ENCODE peak calls at places on chromosomes 4 and X, in five cellular contexts. K is IMR-90, A is K562, D is HepG2, P is GM12878. R is an unnamed sample.

GRCh38 chr4:187478292-187479205 is 517.0 kb upstream of the ZFP42 start:
- DNase-seq in K (peak), P (no peak), D (no peak), A (no peak), R (no peak)

GRCh38 chr4:72357908-72358307 is 211.1 kb downstream of the ADAMTS3 start:
- DNase-seq in D (no peak), A (no peak), P (no peak), K (no peak), R (no peak)

GRCh38 chrX:151702021-151702714 is 6.9 kb downstream of the PRRG3 start:
- DNase-seq in A (no peak), D (no peak), P (no peak), K (no peak), R (no peak)

GRCh38 chrX:68728186-68728585 is 80.7 kb downstream of the STARD8 start:
- DNase-seq in A (no peak), D (no peak), P (no peak), K (no peak), R (no peak)

GRCh38 chr4:163484906-163485305 is 9.6 kb upstream of the TMA16 start:
- DNase-seq in P (no peak), K (peak), A (peak), D (peak), R (peak)

GRCh38 chr4:182604161-182604591 is 313.0 kb downstream of the DCTD start:
- DNase-seq in K (peak), A (no peak), P (no peak), D (no peak), R (no peak)

GRCh38 chr4:133565379-133565778 is 416.3 kb downstream of the PCDH10 start:
- DNase-seq in D (no peak), P (no peak), A (no peak), K (peak), R (peak)

GRCh38 chr4:113052379-113052951 is 3.0 kb downstream of the ANK2 start:
- DNase-seq in P (peak), K (peak), A (no peak), D (no peak), R (no peak)

GRCh38 chr4:41177016-41177415 is 37.3 kb downstream of the APBB2 start:
- DNase-seq in K (peak), P (no peak), A (no peak), D (peak), R (peak)

GRCh38 chrX:119237526-119238035 is 1.5 kb downstream of the PGRMC1 start:
- DNase-seq in K (no peak), P (no peak), D (no peak), A (no peak), R (no peak)

GRCh38 chr4:7398104-7398423 is 36.7 kb downstream of the PSAPL1 start:
- DNase-seq in A (no peak), K (peak), P (no peak), D (no peak), R (no peak)

GRCh38 chr4:101806914-101807313 is 16.4 kb downstream of the BANK1 start:
- DNase-seq in A (no peak), K (no peak), D (no peak), P (peak), R (peak)

GRCh38 chr4:158094413-158095110 is 78.3 kb downstream of the GASK1B start:
- DNase-seq in D (peak), A (no peak), P (no peak), K (peak), R (peak)

GRCh38 chr4:124936427-124936826 is 223.9 kb upstream of the ANKRD50 start:
- DNase-seq in D (no peak), A (no peak), P (no peak), K (peak), R (no peak)

GRCh38 chrX:74351760-74352159 is 47.8 kb downstream of the ZCCHC13 start:
- DNase-seq in D (no peak), K (peak), A (peak), P (no peak), R (no peak)

GRCh38 chrX:110563276-110563675 is 204.6 kb downstream of the RTL9 start:
- DNase-seq in K (no peak), P (no peak), D (no peak), A (no peak), R (no peak)

GRCh38 chrX:4547218-4547836 is 833.9 kb upstream of the PRKX start:
- DNase-seq in P (peak), D (peak), A (peak), K (peak), R (peak)

GRCh38 chr4:89586318-89586717 is 250.6 kb downstream of the SNCA start:
- DNase-seq in K (no peak), P (no peak), D (no peak), A (no peak), R (no peak)

GRCh38 chr4:3871181-3871852 is 105.1 kb downstream of the ADRA2C start:
- DNase-seq in K (no peak), D (no peak), P (no peak), A (no peak), R (no peak)

GRCh38 chr4:150962245-150962644 is 52.8 kb downstream of the LRBA start:
- DNase-seq in D (no peak), A (no peak), K (peak), P (no peak), R (no peak)

GRCh38 chr4:89307446-89308160 is at the start of gene GPRIN3:
- DNase-seq in K (no peak), A (no peak), D (no peak), P (no peak), R (no peak)

DNA sequence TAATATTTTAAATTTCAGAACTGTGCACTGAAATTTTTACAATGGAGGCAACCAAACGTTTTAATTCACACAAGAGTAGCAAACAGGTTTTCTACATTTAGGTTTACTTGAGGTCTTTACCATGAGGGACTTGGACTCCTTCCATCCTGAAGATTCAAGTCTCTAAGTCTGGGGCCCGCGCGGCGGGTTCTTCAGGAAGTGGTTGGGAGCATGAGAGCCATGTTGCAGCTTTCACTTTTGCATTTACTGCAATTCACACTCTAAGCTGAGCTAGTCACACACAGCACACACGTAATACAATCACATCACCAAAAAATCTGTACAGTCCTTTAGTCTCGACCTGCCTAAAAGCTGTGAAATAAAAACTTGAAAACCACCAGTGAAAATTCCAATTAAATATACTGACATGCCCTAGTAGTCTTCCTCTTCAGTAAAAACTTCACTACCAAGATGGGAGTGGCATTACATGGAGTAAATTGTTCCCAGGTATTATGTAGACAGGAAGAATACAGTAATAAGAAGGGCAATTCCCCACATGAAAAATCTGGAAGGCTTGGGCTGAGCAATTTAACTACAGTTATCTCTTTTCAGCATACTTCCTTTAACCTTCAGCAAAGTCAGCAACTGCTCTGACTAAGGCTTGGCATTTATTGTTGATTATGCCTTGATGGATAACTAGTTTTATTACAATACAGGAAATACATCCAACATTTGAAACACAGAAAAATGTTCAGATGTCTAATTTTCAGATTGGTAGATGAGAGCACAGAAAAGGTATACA is 571.1 kb upstream of the DIPK2B start:
- DNase-seq in D (no peak), P (no peak), K (peak), A (no peak), R (peak)
- TF ChIP-seq CEBPB in D (no peak), P (no peak), K (no peak), A (no peak), R (no peak)

DNA sequence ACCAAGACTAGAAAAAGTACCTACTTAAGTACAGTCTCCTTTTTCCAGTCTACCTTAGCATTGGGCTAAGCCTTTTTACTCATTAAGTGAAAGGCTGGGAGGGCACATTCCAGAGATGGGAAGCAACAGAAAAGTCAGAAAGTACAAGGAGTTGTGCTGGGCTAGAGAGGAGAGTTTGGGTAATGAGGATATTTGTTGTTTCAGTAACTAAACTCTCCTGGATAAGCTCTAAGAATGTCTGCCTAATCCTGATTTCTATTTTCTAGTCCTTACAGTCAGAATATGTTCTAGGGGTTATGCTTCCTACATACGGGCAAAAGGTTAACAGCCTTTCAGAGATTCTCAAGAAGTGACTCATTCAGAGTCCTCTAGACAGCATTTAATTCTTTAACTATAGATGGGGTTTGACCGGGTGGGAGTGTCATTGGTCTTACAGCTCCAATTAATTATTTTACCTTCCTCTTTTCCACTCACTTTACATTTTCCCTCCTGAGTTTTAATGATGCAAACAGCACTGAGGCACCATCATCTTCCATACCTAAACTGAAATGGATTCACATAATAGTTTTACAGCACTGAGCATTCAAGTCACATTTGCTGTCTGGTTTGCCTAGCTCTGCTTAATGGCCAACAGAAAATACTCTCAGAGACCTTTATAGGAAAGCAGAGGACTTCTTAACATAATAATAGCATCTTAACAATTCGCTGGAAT is 42.9 kb downstream of the USP26 start:
- DNase-seq in A (no peak), P (no peak), K (no peak), D (no peak), R (no peak)
- TF ChIP-seq SMC3 in A (no peak), P (no peak), K (no peak), D (no peak), R (no peak)

GRCh38 chr4:123444298-123444731 is 47.7 kb downstream of the SPRY1 start:
- DNase-seq in A (peak), P (peak), K (peak), D (peak), R (no peak)

GRCh38 chr4:123446791-123447474 is 50.3 kb downstream of the SPRY1 start:
- DNase-seq in K (no peak), D (peak), P (no peak), A (no peak), R (no peak)

GRCh38 chr4:123438031-123438430 is 41.4 kb downstream of the SPRY1 start:
- DNase-seq in K (no peak), D (no peak), A (no peak), P (no peak), R (no peak)

GRCh38 chr4:123449362-123449761 is 52.8 kb downstream of the SPRY1 start:
- DNase-seq in A (no peak), P (no peak), D (no peak), K (peak), R (no peak)

GRCh38 chr4:123443401-123444297 is 47.1 kb downstream of the SPRY1 start:
- DNase-seq in K (peak), D (no peak), P (peak), A (no peak), R (no peak)
- H3K4me3 ChIP-seq in K (no peak), D (no peak), P (peak), A (no peak), R (no peak)

DNA sequence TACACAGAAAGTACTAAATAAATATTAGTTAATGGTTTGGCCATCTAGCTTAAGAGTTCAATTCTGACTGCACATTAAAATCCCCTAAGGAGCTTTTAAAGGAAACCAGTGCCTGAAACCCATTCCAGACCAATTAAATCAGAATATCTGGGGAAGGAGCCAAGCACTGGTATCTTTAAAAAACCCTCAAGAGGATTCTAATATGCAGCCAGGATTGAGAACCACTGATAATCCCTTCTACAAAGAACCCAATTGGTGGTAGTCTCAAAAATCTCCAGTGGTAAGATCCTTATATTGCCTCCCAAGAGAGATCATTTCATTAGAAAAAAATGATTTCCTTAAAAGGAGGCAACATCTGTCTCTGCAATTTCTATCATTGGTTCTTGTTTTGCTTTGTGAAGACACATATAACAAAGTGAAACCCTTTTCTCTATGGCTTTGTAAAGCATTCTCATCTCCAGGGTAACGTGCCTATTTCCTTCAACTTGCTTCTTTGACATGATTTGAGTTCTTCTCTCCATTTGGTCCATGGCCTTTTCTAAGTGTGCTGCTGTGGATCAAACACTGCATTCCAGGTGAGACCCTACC is 3.5 kb downstream of the GPR34 start:
- DNase-seq in K (peak), A (no peak), D (no peak), P (no peak), R (no peak)
- TF ChIP-seq CEBPB in K (no peak), A (no peak), D (no peak), P (no peak), R (no peak)

GRCh38 chr4:138224614-138225013 is 17.5 kb downstream of the SLC7A11 start:
- DNase-seq in K (no peak), P (no peak), D (no peak), A (no peak), R (no peak)

GRCh38 chr4:138225477-138225876 is 16.7 kb downstream of the SLC7A11 start:
- DNase-seq in D (no peak), K (peak), A (no peak), P (no peak), R (no peak)

GRCh38 chr4:138226351-138226750 is 15.8 kb downstream of the SLC7A11 start:
- DNase-seq in K (no peak), P (no peak), A (no peak), D (no peak), R (no peak)

GRCh38 chr4:138222041-138222440 is 20.1 kb downstream of the SLC7A11 start:
- DNase-seq in D (no peak), A (no peak), K (peak), P (no peak), R (no peak)

DNA sequence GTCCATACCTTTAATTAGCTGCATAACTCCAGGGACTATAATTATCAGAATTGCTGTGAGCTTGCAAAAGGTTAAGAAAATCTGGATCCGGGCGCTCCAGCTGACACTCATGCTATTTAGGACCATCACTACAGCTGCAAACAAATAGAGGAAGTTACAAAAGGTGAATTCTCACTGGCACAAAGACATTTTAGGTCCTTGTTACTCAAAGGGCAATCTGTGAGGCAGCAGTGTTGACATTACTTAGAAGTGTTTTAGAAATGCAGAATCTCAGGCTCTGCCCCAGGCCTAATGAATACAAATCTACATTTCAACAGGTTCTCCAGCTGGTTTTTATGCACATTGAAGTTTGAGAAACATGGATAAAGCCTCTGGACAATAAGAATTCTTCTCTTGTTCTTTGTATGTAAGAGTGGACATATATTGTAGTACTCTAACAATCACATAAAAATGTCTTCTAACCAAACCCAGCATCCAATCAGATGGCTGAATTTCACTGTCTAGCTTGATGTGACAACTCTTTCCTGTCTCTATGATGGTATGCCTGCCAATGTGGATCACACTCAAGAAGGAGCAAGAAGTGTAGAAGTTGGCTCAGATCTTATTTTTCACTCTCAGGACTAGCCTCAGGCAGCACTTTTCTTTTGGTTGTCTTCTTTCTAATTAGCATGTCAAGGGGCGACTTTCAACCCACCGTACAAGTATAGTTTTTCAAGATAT is 18.8 kb downstream of the SLC7A11 start:
- DNase-seq in P (no peak), A (no peak), K (no peak), D (no peak), R (peak)
- TF ChIP-seq SMC3 in P (no peak), A (no peak), K (no peak), D (no peak), R (no peak)

GRCh38 chr4:110480031-110480549 is 4.1 kb downstream of the ENPEP start:
- DNase-seq in A (no peak), K (peak), P (no peak), D (no peak), R (no peak)
- H3K4me3 ChIP-seq in A (no peak), K (no peak), P (no peak), D (no peak), R (no peak)

GRCh38 chr4:123811763-123812390 is 415.3 kb downstream of the SPRY1 start:
- DNase-seq in A (no peak), K (no peak), P (no peak), D (no peak), R (no peak)

GRCh38 chr4:123819362-123820035 is 422.9 kb downstream of the SPRY1 start:
- DNase-seq in A (no peak), P (no peak), D (no peak), K (no peak), R (no peak)

GRCh38 chr4:123813901-123814300 is 417.3 kb downstream of the SPRY1 start:
- DNase-seq in A (no peak), K (no peak), D (no peak), P (no peak), R (no peak)

GRCh38 chr4:123816970-123817688 is 420.5 kb downstream of the SPRY1 start:
- DNase-seq in K (no peak), A (no peak), P (no peak), D (no peak), R (no peak)

DNA sequence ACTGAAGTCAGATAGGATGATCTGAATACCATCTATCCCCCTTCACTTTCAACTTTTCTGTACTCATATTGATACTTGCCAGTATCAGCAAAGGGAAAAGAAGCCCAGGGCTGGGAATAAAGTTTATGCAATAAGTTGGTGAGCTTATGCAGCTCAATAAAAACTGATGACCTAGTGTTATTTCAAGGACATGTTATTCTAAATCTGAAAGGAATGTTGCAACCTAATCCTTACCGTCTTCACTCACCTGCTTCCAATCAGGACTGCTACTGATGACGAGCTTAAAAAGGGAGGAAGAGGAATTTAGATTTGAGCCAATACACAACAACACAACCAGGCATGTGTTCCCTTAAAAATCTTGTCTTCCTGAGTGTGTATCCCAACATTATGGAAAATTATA is 419.9 kb downstream of the SPRY1 start:
- DNase-seq in K (no peak), A (no peak), D (no peak), P (no peak), R (no peak)
- TF ChIP-seq CEBPB in K (no peak), A (no peak), D (no peak), P (no peak), R (no peak)

DNA sequence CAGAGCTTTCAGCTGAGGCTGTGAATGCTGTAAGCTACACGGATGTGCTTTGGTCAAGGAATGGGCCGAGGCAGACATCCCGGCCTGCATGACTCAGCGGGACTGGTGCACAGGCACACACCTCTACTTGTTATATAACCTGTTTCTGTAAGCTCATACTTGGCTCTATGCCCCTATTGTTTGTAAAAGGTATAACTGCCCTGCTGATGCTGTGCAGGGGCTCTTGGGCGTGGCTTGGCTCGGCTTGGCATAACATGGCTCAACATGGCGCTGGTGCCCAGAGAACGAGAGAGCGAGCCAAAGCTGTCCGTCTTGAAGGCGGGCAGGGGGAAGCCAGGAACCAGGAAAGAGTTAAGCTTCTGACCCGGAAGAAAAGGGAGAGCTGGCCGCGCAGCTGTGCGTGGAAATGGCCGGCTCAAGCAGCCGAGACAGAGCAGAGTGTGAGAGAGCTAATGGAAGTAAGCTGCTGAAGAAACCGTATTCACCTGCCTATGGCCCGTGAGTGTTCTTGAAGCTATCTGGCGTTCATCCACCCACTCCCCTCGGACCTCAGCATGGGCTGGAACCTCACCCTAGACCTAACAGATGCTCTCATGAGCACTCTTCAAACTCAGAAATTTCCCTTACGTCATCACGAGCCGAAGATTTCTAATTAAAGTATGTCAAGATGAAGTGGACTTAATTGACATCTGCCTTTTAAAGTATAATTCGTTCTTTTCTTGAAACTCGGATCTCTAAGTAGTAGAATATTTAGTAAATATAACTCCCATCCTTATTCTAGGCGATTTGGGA is 286.3 kb upstream of the AGA start:
- DNase-seq in A (no peak), D (peak), K (no peak), P (no peak), R (no peak)
- TF ChIP-seq SMC3 in A (no peak), D (no peak), K (no peak), P (no peak), R (no peak)

R was measured in A549.